ENCODE peak calls at places on chromosome 6, in nine cellular contexts. O is neural progenitor cell; B is endothelial cell; Q is heart left ventricle; C is esophagus squamous epithelium; T is ascending aorta; M is AG10803; R is CD4-positive, alpha-beta T cell; F is HFFc6. V is an unnamed sample.

GRCh38 chr6:100346203-100346602 is 118.5 kb downstream of the SIM1 start:
- DNase-seq in O (no peak), B (no peak), Q (no peak), C (no peak), T (no peak), M (peak), R (no peak), F (peak), V (no peak)

GRCh38 chr6:33199687-33200233 is 705 bp downstream of the RXRB start:
- DNase-seq in O (peak), B (no peak), Q (peak), C (no peak), T (no peak), M (peak), R (peak), F (no peak), V (no peak)

GRCh38 chr6:37507082-37507481 is 7.4 kb upstream of the CCDC167 start:
- DNase-seq in O (no peak), B (no peak), Q (no peak), C (no peak), T (no peak), M (no peak), R (no peak), F (no peak), V (no peak)

GRCh38 chr6:12065321-12066140 is 53.4 kb downstream of the HIVEP1 start:
- DNase-seq in O (no peak), B (no peak), Q (no peak), C (no peak), T (no peak), M (no peak), R (no peak), F (no peak), V (no peak)

GRCh38 chr6:43669050-43669921 is 18.3 kb downstream of the MRPS18A start:
- DNase-seq in O (peak), B (no peak), Q (peak), C (no peak), T (no peak), M (peak), R (no peak), F (peak), V (no peak)

GRCh38 chr6:99501762-99502161 is 13.5 kb downstream of the USP45 start:
- DNase-seq in O (no peak), B (no peak), Q (no peak), C (no peak), T (no peak), M (no peak), R (no peak), F (no peak), V (no peak)

GRCh38 chr6:142702501-142703460 is 242.2 kb downstream of the HIVEP2 start:
- DNase-seq in O (peak), B (peak), Q (peak), C (no peak), T (peak), M (no peak), R (no peak), F (no peak), V (no peak)

GRCh38 chr6:102355578-102355977 is 962.1 kb downstream of the GRIK2 start:
- DNase-seq in O (no peak), B (no peak), Q (no peak), C (no peak), T (no peak), M (no peak), R (no peak), F (no peak), V (no peak)

GRCh38 chr6:81861281-81861680 is 108.8 kb upstream of the TENT5A start:
- DNase-seq in O (no peak), B (no peak), Q (no peak), C (no peak), T (no peak), M (no peak), R (no peak), F (no peak), V (no peak)

GRCh38 chr6:85574932-85575598 is 18.6 kb downstream of the SNX14 start:
- DNase-seq in O (no peak), B (no peak), Q (no peak), C (no peak), T (no peak), M (peak), R (no peak), F (peak), V (no peak)

GRCh38 chr6:126955621-126956020 is 162.8 kb upstream of the RSPO3 start:
- DNase-seq in O (no peak), B (no peak), Q (no peak), C (no peak), T (no peak), M (no peak), R (no peak), F (no peak), V (no peak)

GRCh38 chr6:118755941-118756646 is 104.7 kb upstream of the CEP85L start:
- DNase-seq in O (no peak), B (no peak), Q (no peak), C (no peak), T (no peak), M (no peak), R (no peak), F (no peak), V (no peak)

GRCh38 chr6:146422789-146423188 is 120.8 kb upstream of the RAB32 start:
- DNase-seq in O (no peak), B (no peak), Q (no peak), C (no peak), T (no peak), M (no peak), R (no peak), F (no peak), V (no peak)

GRCh38 chr6:170480045-170480714 is 72.9 kb downstream of the PSMB1 start:
- DNase-seq in O (peak), B (no peak), Q (peak), C (no peak), T (no peak), M (no peak), R (no peak), F (peak), V (no peak)

GRCh38 chr6:112938656-112939055 is 591.5 kb downstream of the RFPL4B start:
- DNase-seq in O (no peak), B (no peak), Q (no peak), C (no peak), T (no peak), M (no peak), R (no peak), F (no peak), V (no peak)

GRCh38 chr6:167762259-167762962 is 64.3 kb upstream of the AFDN start:
- DNase-seq in O (no peak), B (no peak), Q (no peak), C (no peak), T (no peak), M (no peak), R (no peak), F (no peak), V (no peak)

DNA sequence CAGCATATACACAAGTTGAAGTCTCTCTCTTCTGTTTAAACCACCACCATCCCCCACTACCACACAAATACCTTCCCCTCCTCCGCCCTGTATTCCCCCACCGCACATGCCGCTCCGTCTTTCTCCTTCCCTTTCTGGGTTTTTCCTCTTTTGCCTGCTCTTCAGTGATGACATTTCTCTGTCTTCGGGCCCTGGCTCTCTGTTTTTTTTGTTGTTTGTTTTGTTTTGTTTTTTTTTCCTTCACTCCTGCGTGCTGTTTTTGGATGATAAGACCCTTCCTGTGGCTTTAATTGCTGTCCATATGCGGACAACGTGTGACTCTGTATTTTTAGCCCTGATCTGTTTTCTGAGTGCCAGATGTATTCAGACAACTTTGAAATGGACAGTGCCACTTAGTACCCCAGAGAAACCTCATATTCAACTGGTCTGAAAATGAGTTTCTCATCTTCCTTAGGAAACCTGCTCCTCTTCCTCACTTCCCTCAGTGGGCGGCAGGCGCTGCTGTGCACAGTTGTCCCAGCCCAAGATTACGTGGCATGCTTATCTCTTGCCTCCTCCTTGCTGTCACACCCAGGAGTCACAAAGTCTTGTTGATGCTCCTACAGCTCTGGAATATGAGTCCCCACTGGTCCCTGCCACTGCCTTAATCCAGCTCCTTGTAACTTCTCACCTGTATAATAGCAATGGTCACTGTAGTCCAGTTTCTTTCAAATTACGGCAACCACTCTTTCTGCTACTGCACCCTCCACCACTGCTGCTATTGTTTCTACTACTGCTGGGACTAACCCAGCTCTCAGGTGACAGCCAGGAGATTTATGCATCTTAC is 8.2 kb downstream of the PPP1R14C start:
- DNase-seq in O (no peak), B (no peak), Q (no peak), C (no peak), T (no peak), M (no peak), R (no peak), F (no peak), V (no peak)
- TF ChIP-seq CTCF in O (no peak), B (no peak), Q (no peak), C (no peak), T (no peak), M (no peak), R (no peak), F (no peak), V (no peak)

GRCh38 chr6:129491436-129491835 is 218.5 kb downstream of the ARHGAP18 start:
- DNase-seq in O (no peak), B (no peak), Q (no peak), C (no peak), T (no peak), M (no peak), R (no peak), F (no peak), V (no peak)

GRCh38 chr6:129492260-129492659 is 217.7 kb downstream of the ARHGAP18 start:
- DNase-seq in O (no peak), B (no peak), Q (no peak), C (no peak), T (no peak), M (no peak), R (no peak), F (no peak), V (no peak)

GRCh38 chr6:129489215-129489765 is 220.7 kb downstream of the ARHGAP18 start:
- DNase-seq in O (no peak), B (no peak), Q (no peak), C (no peak), T (no peak), M (no peak), R (no peak), F (no peak), V (no peak)

GRCh38 chr6:129488313-129488712 is 221.7 kb downstream of the ARHGAP18 start:
- DNase-seq in O (no peak), B (no peak), Q (no peak), C (no peak), T (no peak), M (no peak), R (no peak), F (no peak), V (no peak)

DNA sequence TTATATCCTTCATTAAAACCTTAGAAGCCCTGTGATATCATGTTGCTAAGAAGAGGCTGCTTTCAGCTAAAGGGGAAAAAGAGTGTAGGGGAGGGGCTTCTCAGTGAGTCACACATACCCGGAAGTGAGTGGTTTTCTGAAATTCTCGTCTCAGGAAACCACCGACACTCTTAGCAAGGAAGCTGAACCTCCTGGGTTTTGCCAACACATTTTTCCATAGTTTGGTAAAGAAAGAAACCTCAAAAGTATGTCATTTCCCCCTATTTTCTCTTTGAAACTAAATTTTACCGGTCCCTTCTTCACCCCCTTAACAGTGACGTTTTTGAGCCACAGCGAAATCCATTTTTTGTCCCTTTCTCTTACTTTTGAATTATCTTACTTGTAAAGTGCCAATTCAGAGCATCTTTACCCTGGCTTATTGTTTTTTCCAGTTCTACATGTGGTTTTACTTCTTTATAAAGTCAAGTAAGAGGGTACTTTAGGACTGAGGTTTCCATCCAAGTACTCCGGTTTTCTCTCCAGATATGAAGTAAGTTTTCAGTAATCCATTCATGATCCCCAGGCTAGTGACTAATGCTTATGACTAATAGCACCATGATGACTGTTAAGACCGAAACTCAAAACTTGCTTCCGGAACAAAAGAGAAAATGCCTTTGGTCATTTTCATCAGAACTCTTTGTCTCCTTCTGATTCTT is 219.3 kb downstream of the ARHGAP18 start:
- DNase-seq in O (no peak), B (no peak), Q (no peak), C (no peak), T (no peak), M (peak), R (no peak), F (peak), V (no peak)
- TF ChIP-seq CTCF in O (no peak), B (no peak), Q (no peak), C (no peak), T (no peak), M (no peak), R (no peak), F (no peak), V (no peak)

GRCh38 chr6:131694832-131695426 is 6.3 kb downstream of the OR2A4 start:
- DNase-seq in O (peak), B (peak), Q (peak), C (no peak), T (no peak), M (peak), R (no peak), F (peak), V (peak)
- TF ChIP-seq CTCF in O (peak), B (peak), Q (peak), C (no peak), T (peak), M (peak), R (no peak), F (peak), V (peak)

DNA sequence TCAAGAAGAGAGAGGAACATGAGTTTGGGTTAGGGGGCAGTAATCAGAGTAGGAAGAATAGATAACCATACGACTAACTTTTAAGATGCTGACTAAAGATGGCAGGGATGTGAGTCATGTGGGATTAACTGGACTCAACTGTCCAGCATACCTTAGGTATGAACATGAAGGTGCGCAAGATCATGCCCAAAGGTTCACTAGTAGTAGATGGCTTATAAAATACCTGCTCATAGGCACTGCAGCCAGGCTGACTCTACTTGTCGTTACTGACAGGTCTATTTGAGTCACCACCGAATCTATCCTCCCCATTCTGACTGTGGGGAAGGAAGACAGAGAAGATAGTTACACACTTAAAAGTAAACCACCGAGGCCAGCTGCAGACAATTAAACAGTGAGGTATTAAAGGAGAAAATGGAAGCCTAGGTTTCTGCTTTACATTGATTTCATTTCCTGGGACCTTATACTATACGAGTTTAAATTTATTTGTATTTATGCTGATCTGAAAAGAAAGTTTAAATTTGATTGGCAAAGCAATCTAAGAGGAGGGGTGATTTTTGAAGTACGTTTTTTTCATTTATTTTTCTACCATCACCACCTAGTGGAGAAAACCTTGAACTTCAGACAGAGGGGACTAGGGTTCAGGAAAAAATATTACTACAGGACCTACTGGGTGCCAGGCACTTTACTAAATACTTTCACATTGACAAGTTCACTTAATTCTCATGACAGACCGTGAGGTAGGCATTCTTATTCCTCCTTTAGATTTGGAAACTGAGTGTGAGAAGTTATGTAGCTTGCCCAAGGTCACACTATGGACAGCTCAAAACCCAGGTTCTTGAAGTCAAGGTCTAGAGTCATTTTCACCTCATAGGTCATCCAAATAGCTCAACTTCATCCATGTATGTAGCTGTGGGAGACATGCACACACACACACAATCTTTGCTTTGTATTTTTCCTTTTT is 4.0 kb upstream of the WRNIP1 start:
- DNase-seq in O (no peak), B (no peak), Q (no peak), C (no peak), T (no peak), M (no peak), R (no peak), F (no peak), V (no peak)
- TF ChIP-seq CTCF in O (peak), B (peak), Q (peak), C (no peak), T (peak), M (peak), R (peak), F (peak), V (peak)

GRCh38 chr6:165055231-165055630 is 254.2 kb downstream of the C6orf118 start:
- DNase-seq in O (peak), B (no peak), Q (no peak), C (no peak), T (no peak), M (peak), R (no peak), F (no peak), V (no peak)
- TF ChIP-seq CTCF in O (no peak), B (no peak), Q (no peak), C (no peak), T (no peak), M (peak), R (no peak), F (no peak), V (no peak)

GRCh38 chr6:26319405-26320128 is 45.4 kb upstream of the BTN3A2 start:
- DNase-seq in O (peak), B (no peak), Q (no peak), C (no peak), T (no peak), M (no peak), R (no peak), F (no peak), V (no peak)
- TF ChIP-seq CTCF in O (peak), B (no peak), Q (no peak), C (no peak), T (no peak), M (no peak), R (no peak), F (no peak), V (no peak)